ENCODE peak calls at places on chromosomes 6 and 20, in five cellular contexts. Z is osteocyte; J is esophagus squamous epithelium; W is CD4-positive, alpha-beta memory T cell; N is 8988T. F is an unnamed sample.

GRCh38 chr20:54658525-54658924 is 183.1 kb downstream of the DOK5 start:
- DNase-seq in Z (no peak), J (no peak), W (no peak), N (no peak), F (no peak)

GRCh38 chr6:54722328-54722727 is 124.2 kb upstream of the FAM83B start:
- DNase-seq in Z (no peak), J (no peak), W (no peak), N (no peak), F (no peak)

GRCh38 chr6:33935439-33936080 is 131.8 kb upstream of the MLN start:
- DNase-seq in Z (no peak), J (no peak), W (no peak), N (no peak), F (no peak)

GRCh38 chr20:8421981-8422380 is 289.9 kb downstream of the PLCB1 start:
- DNase-seq in Z (no peak), J (no peak), W (no peak), N (no peak), F (no peak)

GRCh38 chr6:31651602-31652191 is 764 bp downstream of the BAG6 start:
- DNase-seq in Z (no peak), J (peak), W (no peak), N (peak), F (no peak)

GRCh38 chr6:82954937-82955577 is 110.6 kb downstream of the UBE3D start:
- DNase-seq in Z (no peak), J (no peak), W (no peak), N (no peak), F (no peak)

GRCh38 chr6:152380351-152380767 is 256.8 kb downstream of the SYNE1 start:
- DNase-seq in Z (no peak), J (no peak), W (no peak), N (no peak), F (no peak)

GRCh38 chr6:31070711-31071197 is 41.6 kb downstream of the C6orf15 start:
- DNase-seq in Z (no peak), J (no peak), W (no peak), N (peak), F (no peak)

GRCh38 chr6:209432-210103 is 82.7 kb upstream of the DUSP22 start:
- DNase-seq in Z (no peak), J (no peak), W (peak), N (no peak), F (no peak)

GRCh38 chr6:12878741-12879140 is 162.2 kb downstream of the PHACTR1 start:
- DNase-seq in Z (no peak), J (no peak), W (no peak), N (no peak), F (no peak)

GRCh38 chr20:46550441-46550840 is at the start of gene OCSTAMP:
- DNase-seq in Z (no peak), J (no peak), W (no peak), N (no peak), F (no peak)

GRCh38 chr20:56418385-56418861 is 6.4 kb downstream of the CASS4 start:
- DNase-seq in Z (no peak), J (no peak), W (peak), N (no peak), F (no peak)